ENCODE peak calls at places on chromosomes 11 and 22, in four cellular contexts. X is AG04449, W is cardiac fibroblast, U is foreskin fibroblast. Y is an unnamed sample.

GRCh38 chr22:49784630-49784971 is 43.1 kb downstream of the BRD1 start:
- DNase-seq in X (no peak), W (no peak), U (no peak), Y (no peak)

GRCh38 chr11:47514825-47515647 is 37.9 kb downstream of the CELF1 start:
- DNase-seq in X (no peak), W (peak), U (peak), Y (no peak)

GRCh38 chr11:19437760-19438159 is 197.0 kb upstream of the E2F8 start:
- DNase-seq in X (peak), W (peak), U (peak), Y (no peak)

GRCh38 chr11:22192289-22192641 is 620 bp upstream of the ANO5 start:
- DNase-seq in X (no peak), W (no peak), U (peak), Y (peak)

GRCh38 chr11:26084313-26084712 is 247.6 kb upstream of the ANO3 start:
- DNase-seq in X (no peak), W (no peak), U (no peak), Y (no peak)

GRCh38 chr11:128874406-128874805 is 7.3 kb upstream of the KCNJ1 start:
- DNase-seq in X (no peak), W (no peak), U (no peak), Y (no peak)

GRCh38 chr22:20857838-20858614 is 585 bp downstream of the PI4KA start:
- DNase-seq in X (no peak), W (peak), U (peak), Y (peak)

GRCh38 chr22:29030618-29031235 is 30.9 kb downstream of the C22orf31 start:
- DNase-seq in X (no peak), W (peak), U (peak), Y (peak)

GRCh38 chr11:86201371-86201770 is 43.2 kb upstream of the EED start:
- DNase-seq in X (no peak), W (no peak), U (no peak), Y (no peak)

GRCh38 chr22:23220485-23221350 is 40.4 kb downstream of the BCR start:
- DNase-seq in X (no peak), W (peak), U (peak), Y (peak)

GRCh38 chr22:27676545-27677188 is 124.9 kb downstream of the MN1 start:
- DNase-seq in X (no peak), W (peak), U (no peak), Y (no peak)

GRCh38 chr11:90218606-90219005 is 4.2 kb downstream of the CHORDC1 start:
- DNase-seq in X (no peak), W (no peak), U (no peak), Y (no peak)

GRCh38 chr22:19910180-19910744 is 31.3 kb upstream of the COMT start:
- DNase-seq in X (no peak), W (no peak), U (no peak), Y (no peak)

GRCh38 chr11:64504999-64505398 is 86.0 kb upstream of the SLC22A12 start:
- DNase-seq in X (no peak), W (no peak), U (no peak), Y (no peak)

GRCh38 chr11:44755553-44756505 is 29.1 kb downstream of the TSPAN18 start:
- DNase-seq in X (no peak), W (no peak), U (no peak), Y (no peak)

GRCh38 chr11:135037828-135038227 is 625.8 kb upstream of the B3GAT1 start:
- DNase-seq in X (no peak), W (no peak), U (no peak), Y (no peak)

GRCh38 chr11:117814766-117815261 is 9.7 kb downstream of the FXYD2 start:
- DNase-seq in X (no peak), W (no peak), U (no peak), Y (peak)

GRCh38 chr11:62709262-62710000 is 2.0 kb downstream of the GNG3 start:
- DNase-seq in X (peak), W (peak), U (peak), Y (peak)

GRCh38 chr11:94107363-94107762 is 21.3 kb upstream of the PANX1 start:
- DNase-seq in X (no peak), W (no peak), U (no peak), Y (no peak)
- TF ChIP-seq CTCF in X (no peak), W (peak), U (no peak), Y (no peak)

DNA sequence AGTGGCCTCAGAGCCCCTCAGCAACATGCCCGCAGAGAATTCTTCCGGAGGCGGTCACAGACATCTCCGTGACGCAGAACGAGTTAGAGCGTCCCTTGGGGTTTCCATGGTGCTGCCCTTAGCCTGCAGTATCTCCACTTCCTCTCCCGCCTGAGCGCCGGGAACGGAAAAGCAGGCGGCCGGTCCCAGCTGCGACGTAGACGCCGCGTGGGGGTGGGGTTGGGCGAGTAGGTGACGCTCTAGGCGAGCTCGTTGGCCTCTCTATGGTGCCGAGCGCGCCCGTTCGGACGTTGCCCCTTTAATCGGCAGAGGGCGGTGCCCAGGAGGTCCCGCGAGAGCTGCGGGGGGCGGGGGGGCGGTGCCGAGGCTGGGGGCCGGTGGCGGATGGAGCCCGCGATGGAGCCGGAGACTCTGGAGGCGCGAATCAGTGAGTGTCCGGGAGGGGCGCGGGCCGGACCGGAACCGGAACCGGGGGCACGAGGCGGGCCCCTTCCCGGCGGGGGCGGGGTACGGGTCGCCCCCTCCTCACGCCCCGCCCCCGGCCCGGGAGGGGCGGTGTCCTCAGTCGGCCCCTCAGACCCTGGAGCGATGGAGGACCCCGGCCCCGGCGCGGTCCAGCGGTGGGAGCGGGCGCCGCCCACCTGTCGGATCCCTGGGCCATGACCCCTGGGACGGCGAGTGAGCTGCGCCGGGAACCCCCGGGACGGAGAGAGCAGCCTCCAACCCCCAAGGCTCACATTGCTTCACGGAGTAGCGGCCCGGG is at the start of gene GGA1:
- DNase-seq in X (peak), W (peak), U (peak), Y (peak)
- TF ChIP-seq CTCF in X (no peak), W (no peak), U (no peak), Y (no peak)

GRCh38 chr11:116231540-116231939 is 541.2 kb downstream of the BUD13 start:
- DNase-seq in X (no peak), W (no peak), U (no peak), Y (no peak)
- TF ChIP-seq CTCF in X (no peak), W (no peak), U (no peak), Y (no peak)

GRCh38 chr11:2459796-2460531 is 15.2 kb downstream of the KCNQ1 start:
- DNase-seq in X (no peak), W (no peak), U (no peak), Y (peak)
- TF ChIP-seq CTCF in X (no peak), W (no peak), U (no peak), Y (no peak)

DNA sequence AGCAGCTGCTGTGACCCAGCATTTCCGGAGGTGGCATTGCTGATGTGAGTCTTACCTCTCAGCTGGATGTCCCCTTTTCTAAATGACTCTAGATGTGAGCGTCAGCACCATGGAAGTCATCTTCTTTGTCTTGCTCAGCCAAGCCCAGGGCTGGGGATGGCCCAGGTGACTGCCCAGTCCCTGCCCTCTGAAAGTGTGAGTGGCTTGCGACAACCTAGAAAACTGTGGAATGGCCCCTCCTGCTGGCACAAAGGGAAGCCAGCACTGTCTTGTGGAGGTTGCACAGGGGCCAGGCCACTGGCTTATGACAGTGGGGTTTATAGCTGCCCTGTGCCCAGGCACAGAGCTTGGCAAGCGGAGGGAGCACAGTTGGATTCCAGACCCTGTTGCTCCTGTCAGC is 6.2 kb downstream of the TUB start:
- DNase-seq in X (no peak), W (no peak), U (no peak), Y (no peak)
- TF ChIP-seq CTCF in X (peak), W (peak), U (no peak), Y (no peak)

Y was measured in GM13976.